ENCODE peak calls at places on chromosomes 3 and 15, in ten cellular contexts. One of them, this sample, is unnamed.
A peak's percentile ranks its signal among the peaks of the same experiment; 100 is the strongest.

GRCh38 chr15:60407406-60407805 is 9.6 kb upstream of the ANXA2 start:
- DNase-seq in GM20000: no peak
- DNase-seq in H1: no peak
- DNase-seq in NCI-H226: peak; percentile 92
- DNase-seq in amniotic stem cell: peak; percentile 76
- DNase-seq in NCI-H1436: no peak
- DNase-seq in iris pigment epithelial cell: peak; percentile 88
- DNase-seq in tibial nerve: no peak
- DNase-seq in B cell: no peak
- DNase-seq in adrenal gland: no peak
- DNase-seq in this sample: no peak

GRCh38 chr15:91541286-91541685 is 312.2 kb upstream of the SLCO3A1 start:
- DNase-seq in GM20000: no peak
- DNase-seq in H1: no peak
- DNase-seq in NCI-H226: no peak
- DNase-seq in amniotic stem cell: no peak
- DNase-seq in NCI-H1436: no peak
- DNase-seq in iris pigment epithelial cell: no peak
- DNase-seq in tibial nerve: no peak
- DNase-seq in B cell: no peak
- DNase-seq in adrenal gland: no peak
- DNase-seq in this sample: no peak

GRCh38 chr3:146504546-146505197 is 35.3 kb upstream of the PLSCR2 start:
- DNase-seq in GM20000: no peak
- DNase-seq in H1: no peak
- DNase-seq in NCI-H226: no peak
- DNase-seq in amniotic stem cell: no peak
- DNase-seq in NCI-H1436: no peak
- DNase-seq in iris pigment epithelial cell: no peak
- DNase-seq in tibial nerve: no peak
- DNase-seq in B cell: no peak
- DNase-seq in adrenal gland: no peak
- DNase-seq in this sample: no peak

GRCh38 chr3:37272743-37273142 is 98.4 kb upstream of the LRRFIP2 start:
- DNase-seq in GM20000: no peak
- DNase-seq in H1: no peak
- DNase-seq in NCI-H226: no peak
- DNase-seq in amniotic stem cell: no peak
- DNase-seq in NCI-H1436: no peak
- DNase-seq in iris pigment epithelial cell: peak; percentile 61
- DNase-seq in tibial nerve: no peak
- DNase-seq in B cell: no peak
- DNase-seq in adrenal gland: no peak
- DNase-seq in this sample: no peak

GRCh38 chr3:135621184-135621931 is 344.2 kb upstream of the PPP2R3A start:
- DNase-seq in GM20000: no peak
- DNase-seq in H1: no peak
- DNase-seq in NCI-H226: no peak
- DNase-seq in amniotic stem cell: no peak
- DNase-seq in NCI-H1436: no peak
- DNase-seq in iris pigment epithelial cell: no peak
- DNase-seq in tibial nerve: no peak
- DNase-seq in B cell: no peak
- DNase-seq in adrenal gland: no peak
- DNase-seq in this sample: no peak

GRCh38 chr3:126941721-126942270 is 41.1 kb upstream of the PLXNA1 start:
- DNase-seq in GM20000: no peak
- DNase-seq in H1: no peak
- DNase-seq in NCI-H226: peak; percentile 20
- DNase-seq in amniotic stem cell: no peak
- DNase-seq in NCI-H1436: no peak
- DNase-seq in iris pigment epithelial cell: peak; percentile 14
- DNase-seq in tibial nerve: no peak
- DNase-seq in B cell: no peak
- DNase-seq in adrenal gland: no peak
- DNase-seq in this sample: no peak

GRCh38 chr3:187623285-187623814 is 46.8 kb downstream of the SST start:
- DNase-seq in GM20000: no peak
- DNase-seq in H1: no peak
- DNase-seq in NCI-H226: no peak
- DNase-seq in amniotic stem cell: no peak
- DNase-seq in NCI-H1436: no peak
- DNase-seq in iris pigment epithelial cell: no peak
- DNase-seq in tibial nerve: no peak
- DNase-seq in B cell: no peak
- DNase-seq in adrenal gland: no peak
- DNase-seq in this sample: no peak

GRCh38 chr3:4820296-4821121 is 158.7 kb upstream of the BHLHE40 start:
- DNase-seq in GM20000: no peak
- DNase-seq in H1: no peak
- DNase-seq in NCI-H226: no peak
- DNase-seq in amniotic stem cell: no peak
- DNase-seq in NCI-H1436: no peak
- DNase-seq in iris pigment epithelial cell: no peak
- DNase-seq in tibial nerve: no peak
- DNase-seq in B cell: no peak
- DNase-seq in adrenal gland: no peak
- DNase-seq in this sample: no peak

GRCh38 chr3:106004137-106004600 is 135.4 kb upstream of the CBLB start:
- DNase-seq in GM20000: no peak
- DNase-seq in H1: no peak
- DNase-seq in NCI-H226: peak; percentile 78
- DNase-seq in amniotic stem cell: peak; percentile 17
- DNase-seq in NCI-H1436: no peak
- DNase-seq in iris pigment epithelial cell: peak; percentile 93
- DNase-seq in tibial nerve: no peak
- DNase-seq in B cell: no peak
- DNase-seq in adrenal gland: no peak
- DNase-seq in this sample: no peak

GRCh38 chr15:31338879-31339557 is 12.4 kb downstream of the KLF13 start:
- DNase-seq in GM20000: peak; percentile 66
- DNase-seq in H1: no peak
- DNase-seq in NCI-H226: no peak
- DNase-seq in amniotic stem cell: no peak
- DNase-seq in NCI-H1436: no peak
- DNase-seq in iris pigment epithelial cell: peak; percentile 62
- DNase-seq in tibial nerve: no peak
- DNase-seq in B cell: no peak
- DNase-seq in adrenal gland: peak; percentile 84
- DNase-seq in this sample: no peak

GRCh38 chr3:44648564-44649229 is at the start of gene ZNF35:
- DNase-seq in GM20000: peak; percentile 84
- DNase-seq in H1: peak; percentile 77
- DNase-seq in NCI-H226: peak; percentile 78
- DNase-seq in amniotic stem cell: peak; percentile 79
- DNase-seq in NCI-H1436: peak; percentile 4
- DNase-seq in iris pigment epithelial cell: peak; percentile 92
- DNase-seq in tibial nerve: peak; percentile 21
- DNase-seq in B cell: peak; percentile 60
- DNase-seq in adrenal gland: peak; percentile 77
- DNase-seq in this sample: peak; percentile 86

GRCh38 chr15:41790756-41791546 is 16.7 kb downstream of the MAPKBP1 start:
- DNase-seq in GM20000: no peak
- DNase-seq in H1: no peak
- DNase-seq in NCI-H226: peak; percentile 57
- DNase-seq in amniotic stem cell: no peak
- DNase-seq in NCI-H1436: no peak
- DNase-seq in iris pigment epithelial cell: peak; percentile 82
- DNase-seq in tibial nerve: no peak
- DNase-seq in B cell: no peak
- DNase-seq in adrenal gland: peak; percentile 42
- DNase-seq in this sample: peak; percentile 44

GRCh38 chr3:125129512-125129962 is 73.7 kb upstream of the HEG1 start:
- DNase-seq in GM20000: no peak
- DNase-seq in H1: no peak
- DNase-seq in NCI-H226: peak; percentile 94
- DNase-seq in amniotic stem cell: peak; percentile 98
- DNase-seq in NCI-H1436: peak; percentile 23
- DNase-seq in iris pigment epithelial cell: peak; percentile 100
- DNase-seq in tibial nerve: no peak
- DNase-seq in B cell: no peak
- DNase-seq in adrenal gland: peak; percentile 88
- DNase-seq in this sample: no peak

GRCh38 chr15:49315543-49315942 is 107.5 kb upstream of the FGF7 start:
- DNase-seq in GM20000: no peak
- DNase-seq in H1: no peak
- DNase-seq in NCI-H226: no peak
- DNase-seq in amniotic stem cell: no peak
- DNase-seq in NCI-H1436: no peak
- DNase-seq in iris pigment epithelial cell: no peak
- DNase-seq in tibial nerve: no peak
- DNase-seq in B cell: no peak
- DNase-seq in adrenal gland: no peak
- DNase-seq in this sample: no peak

GRCh38 chr3:119628390-119628789 is 30.7 kb downstream of the PLA1A start:
- DNase-seq in GM20000: no peak
- DNase-seq in H1: no peak
- DNase-seq in NCI-H226: no peak
- DNase-seq in amniotic stem cell: no peak
- DNase-seq in NCI-H1436: no peak
- DNase-seq in iris pigment epithelial cell: no peak
- DNase-seq in tibial nerve: no peak
- DNase-seq in B cell: peak; percentile 73
- DNase-seq in adrenal gland: no peak
- DNase-seq in this sample: no peak

GRCh38 chr3:30221622-30222021 is 384.8 kb upstream of the TGFBR2 start:
- DNase-seq in GM20000: no peak
- DNase-seq in H1: no peak
- DNase-seq in NCI-H226: no peak
- DNase-seq in amniotic stem cell: no peak
- DNase-seq in NCI-H1436: no peak
- DNase-seq in iris pigment epithelial cell: peak; percentile 51
- DNase-seq in tibial nerve: no peak
- DNase-seq in B cell: no peak
- DNase-seq in adrenal gland: no peak
- DNase-seq in this sample: no peak

GRCh38 chr3:44437800-44438199 is 39.7 kb downstream of the ZNF445 start:
- DNase-seq in GM20000: no peak
- DNase-seq in H1: no peak
- DNase-seq in NCI-H226: no peak
- DNase-seq in amniotic stem cell: no peak
- DNase-seq in NCI-H1436: no peak
- DNase-seq in iris pigment epithelial cell: no peak
- DNase-seq in tibial nerve: no peak
- DNase-seq in B cell: no peak
- DNase-seq in adrenal gland: no peak
- DNase-seq in this sample: no peak

GRCh38 chr3:13876451-13876850 is 3.4 kb downstream of the WNT7A start:
- DNase-seq in GM20000: no peak
- DNase-seq in H1: no peak
- DNase-seq in NCI-H226: no peak
- DNase-seq in amniotic stem cell: no peak
- DNase-seq in NCI-H1436: no peak
- DNase-seq in iris pigment epithelial cell: no peak
- DNase-seq in tibial nerve: no peak
- DNase-seq in B cell: no peak
- DNase-seq in adrenal gland: no peak
- DNase-seq in this sample: no peak

GRCh38 chr3:57959407-57960173 is 48.6 kb upstream of the FLNB start:
- DNase-seq in GM20000: no peak
- DNase-seq in H1: no peak
- DNase-seq in NCI-H226: peak; percentile 59
- DNase-seq in amniotic stem cell: no peak
- DNase-seq in NCI-H1436: no peak
- DNase-seq in iris pigment epithelial cell: no peak
- DNase-seq in tibial nerve: no peak
- DNase-seq in B cell: no peak
- DNase-seq in adrenal gland: no peak
- DNase-seq in this sample: no peak

GRCh38 chr3:124149774-124150173 is 157.8 kb upstream of the ROPN1 start:
- DNase-seq in GM20000: no peak
- DNase-seq in H1: no peak
- DNase-seq in NCI-H226: no peak
- DNase-seq in amniotic stem cell: no peak
- DNase-seq in NCI-H1436: no peak
- DNase-seq in iris pigment epithelial cell: no peak
- DNase-seq in tibial nerve: no peak
- DNase-seq in B cell: no peak
- DNase-seq in adrenal gland: no peak
- DNase-seq in this sample: no peak

GRCh38 chr3:13866406-13866965 is 13.4 kb downstream of the WNT7A start:
- DNase-seq in GM20000: no peak
- DNase-seq in H1: no peak
- DNase-seq in NCI-H226: no peak
- DNase-seq in amniotic stem cell: no peak
- DNase-seq in NCI-H1436: no peak
- DNase-seq in iris pigment epithelial cell: no peak
- DNase-seq in tibial nerve: no peak
- DNase-seq in B cell: no peak
- DNase-seq in adrenal gland: no peak
- DNase-seq in this sample: no peak

GRCh38 chr3:115085197-115085865 is 61.8 kb downstream of the ZBTB20 start:
- DNase-seq in GM20000: no peak
- DNase-seq in H1: no peak
- DNase-seq in NCI-H226: no peak
- DNase-seq in amniotic stem cell: no peak
- DNase-seq in NCI-H1436: no peak
- DNase-seq in iris pigment epithelial cell: no peak
- DNase-seq in tibial nerve: no peak
- DNase-seq in B cell: no peak
- DNase-seq in adrenal gland: no peak
- DNase-seq in this sample: no peak

GRCh38 chr3:126620743-126621142 is 34.2 kb downstream of the TXNRD3 start:
- DNase-seq in GM20000: no peak
- DNase-seq in H1: no peak
- DNase-seq in NCI-H226: peak; percentile 63
- DNase-seq in amniotic stem cell: no peak
- DNase-seq in NCI-H1436: no peak
- DNase-seq in iris pigment epithelial cell: peak; percentile 21
- DNase-seq in tibial nerve: no peak
- DNase-seq in B cell: no peak
- DNase-seq in adrenal gland: no peak
- DNase-seq in this sample: no peak

GRCh38 chr15:82110144-82110543 is 64.3 kb upstream of the MEX3B start:
- DNase-seq in GM20000: no peak
- DNase-seq in H1: no peak
- DNase-seq in NCI-H226: no peak
- DNase-seq in amniotic stem cell: no peak
- DNase-seq in NCI-H1436: no peak
- DNase-seq in iris pigment epithelial cell: no peak
- DNase-seq in tibial nerve: no peak
- DNase-seq in B cell: no peak
- DNase-seq in adrenal gland: no peak
- DNase-seq in this sample: no peak

GRCh38 chr3:42556089-42556632 is 25.6 kb downstream of the SEC22C start:
- DNase-seq in GM20000: no peak
- DNase-seq in H1: no peak
- DNase-seq in NCI-H226: no peak
- DNase-seq in amniotic stem cell: no peak
- DNase-seq in NCI-H1436: no peak
- DNase-seq in iris pigment epithelial cell: peak; percentile 16
- DNase-seq in tibial nerve: no peak
- DNase-seq in B cell: no peak
- DNase-seq in adrenal gland: no peak
- DNase-seq in this sample: peak; percentile 20

GRCh38 chr3:134650431-134651346 is at the start of gene KY:
- DNase-seq in GM20000: no peak
- DNase-seq in H1: peak; percentile 33
- DNase-seq in NCI-H226: no peak
- DNase-seq in amniotic stem cell: no peak
- DNase-seq in NCI-H1436: peak; percentile 53
- DNase-seq in iris pigment epithelial cell: peak; percentile 43
- DNase-seq in tibial nerve: no peak
- DNase-seq in B cell: no peak
- DNase-seq in adrenal gland: peak; percentile 60
- DNase-seq in this sample: no peak

This sample was measured in OCI-LY7.